ENCODE peak calls at places on chromosomes 5 and 9, in ten cellular contexts. U is cardiac septum; S is hypothalamus; F is mucosa of gallbladder; M is mucosa of descending colon; T is activated CD8-positive, alpha-beta memory T cell treated with anti-CD3 and anti-CD28 coated beads for 1 hour; P is amniotic stem cell; W is T follicular helper cell; I is islet precursor cell; B is NCI-H1417. R is an unnamed sample.

GRCh38 chr5:128436825-128437224 is 101.2 kb downstream of the FBN2 start:
- DNase-seq in B (no peak), U (no peak), M (no peak), I (peak; percentile 86), W (no peak), S (no peak), F (no peak), P (peak; percentile 62), T (no peak), R (no peak)

GRCh38 chr9:98097836-98098235 is 21.2 kb downstream of the TRIM14 start:
- DNase-seq in I (no peak), T (no peak), F (no peak), S (no peak), U (no peak), W (no peak), P (no peak), M (no peak), B (peak; percentile 34), R (no peak)

GRCh38 chr9:133788045-133788818 is 50.1 kb upstream of the SARDH start:
- DNase-seq in P (no peak), I (no peak), W (no peak), B (no peak), U (no peak), S (no peak), M (no peak), T (no peak), F (no peak), R (no peak)

GRCh38 chr9:3177921-3178320 is 334.0 kb upstream of the PUM3 start:
- DNase-seq in M (no peak), T (no peak), W (no peak), I (no peak), F (no peak), B (no peak), S (no peak), P (no peak), U (no peak), R (no peak)

GRCh38 chr5:55564716-55565115 is 30.0 kb upstream of the PLPP1 start:
- DNase-seq in P (no peak), M (no peak), U (no peak), S (no peak), B (no peak), I (no peak), F (no peak), W (no peak), T (no peak), R (no peak)

GRCh38 chr5:52776116-52776515 is 11.6 kb upstream of the ITGA1 start:
- DNase-seq in F (no peak), S (no peak), P (no peak), T (no peak), W (no peak), M (no peak), U (no peak), I (no peak), B (no peak), R (no peak)

GRCh38 chr9:90805006-90805993 is 3.7 kb downstream of the SYK start:
- DNase-seq in I (no peak), U (no peak), B (peak; percentile 49), T (no peak), M (no peak), S (no peak), F (no peak), W (no peak), P (no peak), R (no peak)

GRCh38 chr5:137481596-137481995 is 17.5 kb downstream of the SPOCK1 start:
- DNase-seq in T (no peak), P (no peak), M (no peak), B (no peak), I (no peak), W (no peak), U (no peak), S (no peak), F (no peak), R (no peak)

GRCh38 chr5:133192716-133193115 is 140.9 kb downstream of the HSPA4 start:
- DNase-seq in I (no peak), S (no peak), B (no peak), M (no peak), P (no peak), W (no peak), T (no peak), F (no peak), U (no peak), R (no peak)

GRCh38 chr5:123084730-123085605 is 4.1 kb upstream of the PRDM6 start:
- DNase-seq in W (no peak), U (no peak), F (no peak), T (no peak), M (no peak), P (no peak), S (no peak), B (no peak), I (no peak), R (no peak)

GRCh38 chr5:35247645-35248034 is 17.4 kb upstream of the PRLR start:
- DNase-seq in B (no peak), F (peak; percentile 35), M (peak; percentile 24), W (no peak), S (no peak), I (no peak), P (no peak), U (no peak), T (no peak), R (peak; percentile 85)

GRCh38 chr5:76693141-76693540 is 22.8 kb upstream of the F2R start:
- DNase-seq in P (no peak), I (no peak), M (no peak), W (no peak), S (no peak), F (no peak), T (no peak), B (no peak), U (no peak), R (no peak)

GRCh38 chr9:114551750-114552685 is 35.6 kb upstream of the ATP6V1G1 start:
- DNase-seq in S (no peak), B (no peak), P (peak; percentile 98), T (no peak), M (peak; percentile 15), I (peak; percentile 99), U (no peak), F (peak; percentile 20), W (no peak), R (peak; percentile 96)

GRCh38 chr9:37528652-37529072 is 42.9 kb downstream of the POLR1E start:
- DNase-seq in M (no peak), F (no peak), P (no peak), B (no peak), I (no peak), U (no peak), T (no peak), W (no peak), S (no peak), R (no peak)

GRCh38 chr5:76524872-76525271 is 98.3 kb downstream of the F2RL2 start:
- DNase-seq in F (no peak), S (no peak), U (no peak), W (no peak), M (no peak), B (no peak), I (no peak), T (no peak), P (no peak), R (no peak)

GRCh38 chr5:60453186-60453976 is 246.6 kb downstream of the DEPDC1B start:
- DNase-seq in I (no peak), W (no peak), U (no peak), P (no peak), B (no peak), M (no peak), T (no peak), F (no peak), S (no peak), R (no peak)

GRCh38 chr5:82287625-82288024 is 9.5 kb upstream of the RPS23 start:
- DNase-seq in B (no peak), U (no peak), T (no peak), S (no peak), F (no peak), I (no peak), P (no peak), M (no peak), W (no peak), R (no peak)

GRCh38 chr5:81164466-81164865 is 68.7 kb upstream of the CKMT2 start:
- DNase-seq in T (no peak), S (no peak), W (no peak), U (no peak), M (no peak), F (no peak), B (no peak), P (no peak), I (no peak), R (no peak)

GRCh38 chr5:167730121-167730520 is 561.3 kb upstream of the WWC1 start:
- DNase-seq in T (no peak), F (no peak), W (no peak), U (no peak), P (peak; percentile 60), B (no peak), M (no peak), S (no peak), I (no peak), R (no peak)

GRCh38 chr9:19965336-19965735 is 176.5 kb upstream of the SLC24A2 start:
- DNase-seq in P (peak; percentile 19), S (no peak), U (no peak), I (no peak), W (no peak), F (no peak), T (no peak), B (no peak), M (no peak), R (no peak)

R was measured in adrenal gland.